ENCODE peak calls at places on chromosomes 2 and 18, in five cellular contexts. D is NCI-H2081, I is A549, B is NCI-H1417 treated with DMSO at 0.1 percent for 48 hours, M is NCI-H526 treated with DMSO at 0.1 percent for 48 hours. C is an unnamed sample.
A peak's percentile ranks its signal among the peaks of the same experiment; 100 is the strongest.

GRCh38 chr2:216555274-216555673 is 56.6 kb downstream of the RPL37A start:
- DNase-seq in M (no peak), I (no peak), B (no peak), D (peak; percentile 58), C (peak; percentile 41)

GRCh38 chr2:85390941-85391669 is 19.1 kb downstream of the CAPG start:
- DNase-seq in B (no peak), M (no peak), D (no peak), I (peak; percentile 85), C (peak; percentile 16)

GRCh38 chr2:232385660-232386489 is 7.3 kb downstream of the ALPP start:
- DNase-seq in D (no peak), I (no peak), M (no peak), B (no peak), C (peak; percentile 46)

GRCh38 chr2:38653715-38654494 is 12.0 kb upstream of the GALM start:
- DNase-seq in D (no peak), B (no peak), I (no peak), M (no peak), C (peak; percentile 18)

GRCh38 chr2:67544286-67544685 is 147.2 kb downstream of the ETAA1 start:
- DNase-seq in D (no peak), I (no peak), B (no peak), M (no peak), C (no peak)

GRCh38 chr2:112483047-112483473 is 1.1 kb downstream of the TTL start:
- DNase-seq in M (peak; percentile 25), I (peak; percentile 70), D (peak; percentile 66), B (no peak), C (peak; percentile 60)

GRCh38 chr18:22185723-22186386 is 16.5 kb downstream of the GATA6 start:
- DNase-seq in I (no peak), B (no peak), M (no peak), D (peak; percentile 59), C (no peak)

GRCh38 chr2:27889774-27890145 is 427 bp downstream of the RBKS start:
- DNase-seq in I (peak; percentile 22), D (no peak), M (no peak), B (no peak), C (no peak)

GRCh38 chr2:85302106-85302505 is 25.7 kb downstream of the TGOLN2 start:
- DNase-seq in D (no peak), I (no peak), B (no peak), M (no peak), C (no peak)

GRCh38 chr18:26103579-26103978 is 13.2 kb upstream of the SS18 start:
- DNase-seq in I (no peak), D (no peak), M (no peak), B (no peak), C (no peak)

GRCh38 chr2:236941106-236941505 is 144.6 kb upstream of the COPS8 start:
- DNase-seq in I (no peak), B (no peak), D (no peak), M (no peak), C (no peak)

GRCh38 chr2:25885933-25886332 is 7.6 kb upstream of the ASXL2 start:
- DNase-seq in B (no peak), I (peak; percentile 75), D (no peak), M (no peak), C (peak; percentile 76)

GRCh38 chr2:241798631-241799521 is 10.1 kb upstream of the NEU4 start:
- DNase-seq in M (no peak), I (no peak), B (no peak), D (no peak), C (no peak)

GRCh38 chr18:45801396-45802004 is 24.0 kb upstream of the SIGLEC15 start:
- DNase-seq in B (no peak), D (no peak), M (no peak), I (no peak), C (no peak)

GRCh38 chr2:189848276-189848675 is 64.0 kb downstream of the PMS1 start:
- DNase-seq in D (no peak), B (no peak), I (no peak), M (no peak), C (no peak)

GRCh38 chr18:13799396-13799795 is 24.6 kb upstream of the MC5R start:
- DNase-seq in B (no peak), D (no peak), I (no peak), M (no peak), C (no peak)

GRCh38 chr18:55380574-55380973 is 207.4 kb downstream of the TCF4 start:
- DNase-seq in I (no peak), B (no peak), M (no peak), D (no peak), C (peak; percentile 4)

GRCh38 chr2:113167115-113167932 is 6.4 kb upstream of the PSD4 start:
- DNase-seq in B (no peak), D (no peak), I (no peak), M (no peak), C (no peak)

GRCh38 chr2:1987379-1987778 is 243.1 kb upstream of the PXDN start:
- DNase-seq in M (no peak), I (no peak), B (no peak), D (no peak), C (no peak)

GRCh38 chr2:120104002-120104467 is 91.2 kb downstream of the EPB41L5 start:
- DNase-seq in I (no peak), D (no peak), B (no peak), M (no peak), C (peak; percentile 80)

GRCh38 chr18:79647307-79647706 is 32.3 kb upstream of the CTDP1 start:
- DNase-seq in D (no peak), M (no peak), I (no peak), B (no peak), C (no peak)

GRCh38 chr2:188668017-188668663 is 306.0 kb upstream of the COL3A1 start:
- DNase-seq in I (no peak), M (no peak), B (no peak), D (no peak), C (peak; percentile 85)

GRCh38 chr18:45044787-45045186 is 364.1 kb downstream of the SETBP1 start:
- DNase-seq in B (no peak), M (no peak), I (no peak), D (no peak), C (no peak)

GRCh38 chr18:49934457-49934856 is 121.1 kb upstream of the ACAA2 start:
- DNase-seq in M (no peak), I (no peak), B (no peak), D (no peak), C (peak; percentile 25)

GRCh38 chr18:32549248-32549842 is 78.7 kb upstream of the GAREM1 start:
- DNase-seq in M (peak; percentile 1), B (peak; percentile 67), I (peak; percentile 6), D (peak; percentile 72), C (peak; percentile 51)

GRCh38 chr2:111918383-111918806 is 20.0 kb downstream of the MERTK start:
- DNase-seq in I (no peak), M (peak; percentile 9), B (no peak), D (peak; percentile 18), C (peak; percentile 82)

GRCh38 chr18:42545825-42546224 is 569.7 kb downstream of the RIT2 start:
- DNase-seq in D (no peak), M (no peak), B (no peak), I (no peak), C (peak; percentile 23)

GRCh38 chr2:166803314-166803986 is 84.8 kb upstream of the XIRP2 start:
- DNase-seq in M (no peak), I (no peak), B (no peak), D (peak; percentile 21), C (no peak)

GRCh38 chr2:178280261-178280852 is 86.0 kb downstream of the OSBPL6 start:
- DNase-seq in D (peak; percentile 44), B (no peak), I (peak; percentile 30), M (no peak), C (peak; percentile 45)

GRCh38 chr2:188788621-188789020 is 185.6 kb upstream of the COL3A1 start:
- DNase-seq in B (no peak), M (no peak), D (peak; percentile 35), I (no peak), C (peak; percentile 93)

GRCh38 chr2:15808980-15809379 is 131.4 kb upstream of the MYCN start:
- DNase-seq in D (no peak), M (no peak), I (no peak), B (no peak), C (no peak)

GRCh38 chr2:70817284-70817954 is 3.0 kb downstream of the CLEC4F start:
- DNase-seq in I (no peak), B (no peak), M (no peak), D (no peak), C (no peak)

GRCh38 chr2:232444409-232445148 is 11.4 kb upstream of the ALPI start:
- DNase-seq in D (peak; percentile 38), B (no peak), M (peak; percentile 5), I (peak; percentile 60), C (peak; percentile 42)

GRCh38 chr2:26495705-26496271 is 17.9 kb upstream of the OTOF start:
- DNase-seq in I (no peak), D (peak; percentile 60), M (no peak), B (no peak), C (no peak)

C was measured in fibroblast of lung.